ENCODE peak calls at places on chromosomes 6 and 20, in four cellular contexts. P is effector memory CD4-positive, alpha-beta T cell; D is kidney; H is cardiac fibroblast. Q is an unnamed sample.

GRCh38 chr6:83824831-83825230 is 28.3 kb upstream of the RIPPLY2 start:
- DNase-seq in P (no peak), D (no peak), H (no peak), Q (no peak)

GRCh38 chr20:3282271-3283221 is 43.6 kb upstream of the SLC4A11 start:
- DNase-seq in P (no peak), D (no peak), H (no peak), Q (no peak)

GRCh38 chr6:46078294-46078693 is 51.5 kb upstream of the ENPP4 start:
- DNase-seq in H (no peak), D (no peak), P (no peak), Q (no peak)

GRCh38 chr6:170436209-170436809 is 116.8 kb downstream of the PSMB1 start:
- DNase-seq in D (no peak), H (no peak), P (no peak), Q (no peak)

GRCh38 chr6:31769684-31770371 is 7.3 kb downstream of the VWA7 start:
- DNase-seq in P (peak), D (no peak), H (peak), Q (no peak)

GRCh38 chr6:22010102-22010501 is 286.7 kb downstream of the PRL start:
- DNase-seq in D (no peak), P (no peak), H (no peak), Q (no peak)

GRCh38 chr20:13424174-13424833 is 203.2 kb downstream of the ISM1 start:
- DNase-seq in H (no peak), D (no peak), P (no peak), Q (no peak)

GRCh38 chr20:46021361-46022359 is 7.4 kb upstream of the SLC12A5 start:
- DNase-seq in H (no peak), P (peak), D (peak), Q (no peak)

GRCh38 chr20:2118783-2119182 is 17.2 kb downstream of the STK35 start:
- DNase-seq in D (no peak), P (no peak), H (peak), Q (no peak)

GRCh38 chr6:16319813-16320532 is 81.6 kb downstream of the GMPR start:
- DNase-seq in P (peak), H (peak), D (peak), Q (no peak)

GRCh38 chr6:111566222-111566717 is 39.4 kb downstream of the TRAF3IP2 start:
- DNase-seq in D (no peak), P (no peak), H (no peak), Q (no peak)

GRCh38 chr6:127520061-127520460 is 926 bp upstream of the MTCL3 start:
- DNase-seq in D (no peak), H (peak), P (no peak), Q (no peak)

DNA sequence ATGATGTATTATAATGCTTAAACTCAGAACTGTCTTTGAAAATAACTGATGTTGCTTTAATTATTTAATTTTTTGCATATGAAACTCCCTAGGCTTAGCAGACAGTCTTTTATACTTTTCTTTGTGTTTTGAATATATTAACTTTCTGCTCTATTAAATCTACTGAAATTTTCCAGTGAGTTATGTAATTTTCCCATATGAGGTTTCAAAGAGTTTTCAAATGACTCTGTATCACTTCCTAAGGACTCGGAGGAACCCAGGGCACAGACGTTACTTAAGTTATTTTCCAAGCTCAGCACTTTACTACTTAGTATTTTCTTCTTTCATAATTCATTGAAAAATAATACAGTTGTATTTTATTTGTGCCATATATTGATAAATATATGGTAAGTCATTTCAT is 122.6 kb downstream of the HS3ST5 start:
- DNase-seq in P (no peak), D (no peak), H (no peak), Q (no peak)
- H3K4me3 ChIP-seq in P (no peak), D (no peak), H (no peak), Q (no peak)

DNA sequence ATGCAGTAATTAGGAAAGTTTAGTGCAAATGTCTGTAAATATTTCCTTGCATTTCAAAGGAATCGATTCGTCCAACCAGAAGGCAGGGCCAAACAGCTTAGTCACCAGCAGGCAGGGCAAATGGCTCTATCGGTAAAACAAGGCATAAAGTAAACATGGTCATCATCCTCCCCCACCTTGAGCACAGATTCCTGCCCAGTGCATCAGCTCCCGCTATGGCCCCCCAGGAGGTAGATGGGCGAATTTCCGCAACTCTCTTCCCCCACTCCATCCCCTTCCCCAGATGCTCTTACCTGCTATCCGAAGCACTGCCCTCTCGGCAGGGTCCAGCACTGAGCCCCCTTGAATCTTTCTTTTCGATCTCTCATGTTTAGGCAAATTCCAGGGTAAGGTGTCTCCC is 103.8 kb upstream of the BEND6 start:
- DNase-seq in P (no peak), D (no peak), H (peak), Q (no peak)
- H3K4me3 ChIP-seq in P (no peak), D (peak), H (peak), Q (no peak)

DNA sequence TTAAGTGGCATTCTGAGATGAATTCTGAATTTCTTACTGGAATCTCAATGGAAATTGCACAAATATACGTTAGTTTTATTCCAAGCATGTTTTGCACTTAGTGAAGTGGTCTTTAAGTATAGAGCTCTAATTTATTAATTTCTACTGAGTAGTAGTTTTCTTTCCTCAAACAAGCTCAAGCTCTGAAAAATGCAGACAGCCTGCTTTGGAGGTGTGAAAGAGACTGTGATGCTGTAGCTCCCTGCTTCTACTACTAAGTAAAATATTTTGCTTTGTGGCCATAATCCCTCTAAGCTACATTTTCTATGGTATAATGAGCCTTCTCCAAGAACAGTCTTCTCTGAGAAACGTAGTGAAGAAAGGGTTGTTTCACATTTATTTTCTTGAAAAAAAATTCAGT is 243.5 kb upstream of the HS3ST5 start:
- DNase-seq in H (no peak), P (no peak), D (no peak), Q (no peak)
- H3K4me3 ChIP-seq in H (no peak), P (no peak), D (no peak), Q (no peak)

GRCh38 chr6:44738652-44739141 is 351.2 kb downstream of the CDC5L start:
- DNase-seq in D (no peak), H (peak), P (no peak), Q (no peak)

GRCh38 chr6:44740566-44741120 is 353.1 kb downstream of the CDC5L start:
- DNase-seq in H (no peak), P (no peak), D (no peak), Q (no peak)

GRCh38 chr6:44739163-44739562 is 351.7 kb downstream of the CDC5L start:
- DNase-seq in P (no peak), D (no peak), H (no peak), Q (no peak)

GRCh38 chr6:44742201-44742600 is 354.7 kb downstream of the CDC5L start:
- DNase-seq in H (no peak), D (no peak), P (no peak), Q (no peak)

GRCh38 chr6:44742828-44743372 is 355.4 kb downstream of the CDC5L start:
- DNase-seq in P (no peak), H (no peak), D (no peak), Q (no peak)
- H3K4me3 ChIP-seq in P (no peak), H (no peak), D (no peak), Q (no peak)

Q was measured in LNCaP clone FGC.